ENCODE peak calls at places on chromosome 9, in six cellular contexts. Z is B cell, O is uterus, M is mammary epithelial cell, R is GM12864, K is neural crest cell. D is an unnamed sample.
A peak's percentile ranks its signal among the peaks of the same experiment; 100 is the strongest.

GRCh38 chr9:20297646-20298084 is 324.6 kb downstream of the MLLT3 start:
- DNase-seq in Z (no peak), O (peak; percentile 63), M (peak; percentile 62), R (no peak), K (no peak), D (no peak)

GRCh38 chr9:17481565-17481964 is 97.3 kb upstream of the SH3GL2 start:
- DNase-seq in Z (no peak), O (no peak), M (no peak), R (no peak), K (no peak), D (no peak)

GRCh38 chr9:134055981-134056461 is 11.8 kb downstream of the BRD3 start:
- DNase-seq in Z (no peak), O (peak; percentile 75), M (peak; percentile 91), R (no peak), K (no peak), D (no peak)

GRCh38 chr9:137971477-137972138 is 94.0 kb downstream of the CACNA1B start:
- DNase-seq in Z (no peak), O (peak; percentile 1), M (no peak), R (no peak), K (no peak), D (no peak)

GRCh38 chr9:117704024-117704575 is at the start of gene TLR4:
- DNase-seq in Z (peak; percentile 81), O (peak; percentile 39), M (peak; percentile 75), R (peak; percentile 45), K (peak; percentile 2), D (no peak)

GRCh38 chr9:78958887-78959286 is 612.9 kb upstream of the TLE4 start:
- DNase-seq in Z (no peak), O (no peak), M (peak; percentile 11), R (no peak), K (no peak), D (no peak)

GRCh38 chr9:136665111-136665703 is 2.5 kb downstream of the EGFL7 start:
- DNase-seq in Z (peak; percentile 51), O (no peak), M (no peak), R (no peak), K (peak; percentile 49), D (peak; percentile 81)

GRCh38 chr9:5879419-5880181 is 11.1 kb upstream of the MLANA start:
- DNase-seq in Z (no peak), O (peak; percentile 19), M (peak; percentile 89), R (no peak), K (no peak), D (no peak)

GRCh38 chr9:137619240-137620090 is 660 bp downstream of the EHMT1 start:
- DNase-seq in Z (peak; percentile 66), O (no peak), M (peak; percentile 39), R (no peak), K (peak; percentile 25), D (peak; percentile 78)

GRCh38 chr9:16052146-16052545 is 499.3 kb downstream of the CCDC171 start:
- DNase-seq in Z (no peak), O (no peak), M (no peak), R (no peak), K (no peak), D (no peak)

GRCh38 chr9:101458955-101459631 is 23.5 kb upstream of the ALDOB start:
- DNase-seq in Z (peak; percentile 32), O (no peak), M (peak; percentile 68), R (peak; percentile 22), K (peak; percentile 5), D (peak; percentile 66)

GRCh38 chr9:131543141-131543540 is 2.2 kb upstream of the PRRT1B start:
- DNase-seq in Z (no peak), O (no peak), M (no peak), R (no peak), K (no peak), D (no peak)

GRCh38 chr9:124351672-124352468 is 63.4 kb downstream of the PSMB7 start:
- DNase-seq in Z (no peak), O (no peak), M (no peak), R (no peak), K (no peak), D (no peak)

GRCh38 chr9:108468364-108468763 is 387.4 kb downstream of the ACTL7B start:
- DNase-seq in Z (peak; percentile 1), O (no peak), M (peak; percentile 49), R (no peak), K (peak; percentile 41), D (peak; percentile 22)
- TF ChIP-seq CTCF in Z (peak; percentile 9), O (no peak), M (peak; percentile 62), R (peak; percentile 72), K (peak; percentile 59), D (peak; percentile 50)

GRCh38 chr9:2666569-2666968 is 45.0 kb downstream of the VLDLR start:
- DNase-seq in Z (no peak), O (no peak), M (no peak), R (no peak), K (no peak), D (no peak)

GRCh38 chr9:2664675-2665065 is 43.1 kb downstream of the VLDLR start:
- DNase-seq in Z (no peak), O (no peak), M (no peak), R (no peak), K (no peak), D (no peak)

GRCh38 chr9:2663886-2664674 is 42.5 kb downstream of the VLDLR start:
- DNase-seq in Z (no peak), O (no peak), M (no peak), R (no peak), K (no peak), D (no peak)

GRCh38 chr9:2663486-2663885 is 41.9 kb downstream of the VLDLR start:
- DNase-seq in Z (no peak), O (no peak), M (no peak), R (no peak), K (no peak), D (no peak)

GRCh38 chr9:2662496-2662895 is 40.9 kb downstream of the VLDLR start:
- DNase-seq in Z (no peak), O (no peak), M (no peak), R (no peak), K (no peak), D (no peak)
- TF ChIP-seq CTCF in Z (no peak), O (no peak), M (peak; percentile 25), R (no peak), K (no peak), D (no peak)

DNA sequence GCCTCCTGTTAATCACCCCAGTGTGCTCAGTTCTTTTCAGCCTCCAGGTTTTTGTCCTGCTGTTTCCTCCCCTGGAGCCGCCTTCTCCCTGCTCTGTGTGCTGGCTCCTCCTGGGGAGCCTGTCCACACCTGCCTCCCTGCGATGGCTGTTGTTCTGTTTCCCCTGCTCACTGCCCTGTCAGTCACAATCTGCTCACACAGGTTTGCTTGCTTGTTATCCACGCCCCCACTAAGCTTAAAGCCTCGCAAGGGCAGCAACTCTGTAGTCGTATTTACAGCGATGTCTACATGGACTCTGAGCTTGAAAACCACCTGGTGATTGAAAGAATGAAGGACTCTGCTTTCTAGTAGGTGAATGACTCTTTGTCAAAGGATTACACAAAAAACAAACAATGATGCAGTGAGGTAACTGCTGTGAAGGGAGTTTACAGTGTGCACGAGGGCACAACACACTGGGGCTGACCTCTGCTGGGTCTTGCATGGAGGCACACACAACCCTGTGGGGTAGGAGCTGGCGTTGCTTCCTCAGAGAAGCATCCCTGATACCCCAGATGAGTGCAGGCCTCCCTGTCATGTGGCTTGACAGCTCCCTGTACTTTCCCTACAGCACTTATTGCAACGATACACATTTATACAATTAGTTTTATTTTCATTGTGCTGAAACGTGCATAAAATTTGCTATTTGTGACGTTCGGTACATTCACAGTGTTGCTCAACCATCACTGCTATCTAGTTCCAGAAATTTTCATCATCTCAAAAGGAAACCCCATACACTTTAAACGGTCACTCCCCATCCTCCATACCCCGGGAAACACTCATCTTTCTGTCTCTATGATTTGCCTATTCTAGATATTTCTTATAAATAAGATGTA is 39.7 kb upstream of the TEX48 start:
- DNase-seq in Z (no peak), O (no peak), M (peak; percentile 86), R (no peak), K (no peak), D (no peak)
- TF ChIP-seq CTCF in Z (no peak), O (no peak), M (no peak), R (no peak), K (no peak), D (no peak)

DNA sequence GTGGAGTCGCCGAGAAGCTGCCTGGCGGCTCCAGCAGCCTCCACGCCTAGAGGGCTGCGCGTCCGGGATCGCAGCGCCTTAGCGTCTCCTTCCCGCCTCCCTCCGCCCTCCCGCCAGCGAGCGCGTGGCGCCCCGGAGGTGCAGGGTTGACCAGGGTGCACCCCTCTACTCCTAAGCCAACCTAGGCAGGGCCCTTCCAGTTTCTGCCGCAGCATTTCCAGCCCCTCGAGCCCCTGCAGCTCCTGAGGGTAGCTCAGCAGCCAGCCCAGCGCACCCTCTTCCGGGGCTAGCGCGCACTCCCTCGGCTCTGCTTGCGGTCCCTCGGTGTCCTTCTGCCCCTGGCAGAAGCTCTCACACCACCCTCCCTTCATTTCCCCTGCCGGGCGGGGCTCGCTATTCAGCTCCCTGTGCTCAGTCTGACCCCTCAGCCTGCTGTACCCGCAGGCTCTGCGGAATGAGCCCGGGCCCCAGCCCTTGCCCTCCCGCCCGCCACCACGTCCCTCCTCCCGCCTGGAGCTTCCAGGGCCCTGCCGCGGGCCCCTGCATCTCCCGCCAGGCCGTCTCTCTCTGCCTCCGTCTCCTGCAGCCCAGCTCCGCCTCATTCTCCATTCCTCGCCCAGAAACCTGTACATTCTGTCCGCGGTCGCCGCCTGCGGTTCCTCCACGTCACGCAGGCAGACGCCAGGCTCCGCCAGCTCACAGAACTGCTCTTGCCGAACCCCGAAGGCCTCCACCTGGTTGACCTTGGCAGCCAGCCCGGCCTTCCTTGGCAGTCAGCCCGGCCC is 61.8 kb downstream of the SPATA31C2 start:
- DNase-seq in Z (no peak), O (peak; percentile 80), M (peak; percentile 95), R (no peak), K (peak; percentile 61), D (peak; percentile 29)
- TF ChIP-seq CTCF in Z (no peak), O (no peak), M (peak; percentile 43), R (no peak), K (peak; percentile 47), D (no peak)

DNA sequence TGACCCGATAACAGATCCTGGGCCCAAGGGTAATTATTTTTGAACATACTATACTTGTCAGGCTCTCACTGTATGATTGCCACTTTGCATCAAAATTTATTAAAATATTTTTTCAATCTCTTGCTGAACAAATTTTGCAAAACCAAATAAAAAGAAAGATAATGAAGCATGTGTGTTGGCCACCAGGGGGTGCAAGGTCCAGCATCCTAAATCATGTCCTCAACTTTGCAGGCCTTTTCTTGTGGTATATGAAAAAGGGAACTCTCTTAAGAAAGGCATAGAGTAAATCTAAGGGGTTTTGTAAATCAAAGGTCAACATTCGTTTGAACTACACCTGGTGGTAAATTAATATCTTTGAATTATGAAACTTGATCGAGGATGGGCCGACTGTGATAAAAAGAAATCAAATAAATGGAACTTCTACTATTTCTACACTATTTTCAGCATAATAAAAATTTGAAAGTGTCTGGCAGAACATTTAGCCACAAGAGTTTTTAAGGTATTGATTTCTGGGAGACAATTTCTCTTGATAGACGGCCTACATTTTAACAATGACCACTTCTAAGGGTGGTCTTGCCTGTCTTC is 676.5 kb downstream of the DMRTA1 start:
- DNase-seq in Z (peak; percentile 0), O (no peak), M (peak; percentile 4), R (no peak), K (peak; percentile 23), D (no peak)
- TF ChIP-seq CTCF in Z (peak; percentile 18), O (peak; percentile 31), M (peak; percentile 71), R (peak; percentile 34), K (peak; percentile 87), D (peak; percentile 61)

GRCh38 chr9:12698986-12699385 is 5.8 kb downstream of the TYRP1 start:
- DNase-seq in Z (no peak), O (no peak), M (no peak), R (no peak), K (no peak), D (no peak)
- TF ChIP-seq CTCF in Z (no peak), O (no peak), M (peak; percentile 21), R (no peak), K (no peak), D (no peak)

GRCh38 chr9:132651259-132651658 is 18.5 kb downstream of the DDX31 start:
- DNase-seq in Z (no peak), O (no peak), M (peak; percentile 86), R (no peak), K (peak; percentile 11), D (no peak)
- TF ChIP-seq CTCF in Z (no peak), O (no peak), M (peak; percentile 64), R (peak; percentile 17), K (peak; percentile 67), D (peak; percentile 21)

D was measured in GM13977.